ENCODE peak calls at places on chromosome 17, in nine cellular contexts. O is colonic mucosa, Y is H9, L is tibial artery, G is A549, H is left ventricle myocardium inferior, J is uterus, V is OCI-LY7, N is body of pancreas. M is an unnamed sample.

GRCh38 chr17:69713815-69714214 is 299.3 kb downstream of the MAP2K6 start:
- DNase-seq in O (no peak), L (no peak), V (no peak), J (no peak), N (no peak), G (no peak), Y (no peak), H (no peak), M (no peak)

GRCh38 chr17:74493381-74493833 is 27.0 kb downstream of the CD300A start:
- DNase-seq in J (peak; percentile 49), N (peak; percentile 74), H (peak; percentile 62), L (peak; percentile 76), G (peak; percentile 86), V (peak; percentile 80), O (peak; percentile 78), Y (peak; percentile 89), M (no peak)

GRCh38 chr17:5424909-5425308 is 4.9 kb downstream of the RPAIN start:
- DNase-seq in O (no peak), L (no peak), H (no peak), N (no peak), J (no peak), V (no peak), G (no peak), Y (no peak), M (no peak)

GRCh38 chr17:31369266-31369665 is 22.2 kb upstream of the RAB11FIP4 start:
- DNase-seq in H (no peak), O (no peak), J (no peak), N (no peak), L (no peak), Y (no peak), G (no peak), V (no peak), M (no peak)

GRCh38 chr17:5780476-5780875 is 196.2 kb upstream of the NLRP1 start:
- DNase-seq in H (no peak), V (no peak), L (no peak), Y (no peak), G (no peak), J (no peak), N (no peak), O (no peak), M (no peak)

GRCh38 chr17:50117202-50118040 is 12.5 kb downstream of the SAMD14 start:
- DNase-seq in O (peak; percentile 49), N (peak; percentile 67), L (peak; percentile 75), V (peak; percentile 38), Y (peak; percentile 90), G (peak; percentile 78), J (peak; percentile 72), H (no peak), M (no peak)

GRCh38 chr17:42819939-42820535 is 4.0 kb downstream of the BECN1 start:
- DNase-seq in N (peak; percentile 67), L (no peak), G (peak; percentile 85), J (no peak), Y (peak; percentile 89), V (peak; percentile 80), O (peak; percentile 55), H (peak; percentile 40), M (no peak)

GRCh38 chr17:61551255-61551742 is 39.7 kb downstream of the NACA2 start:
- DNase-seq in J (no peak), G (peak; percentile 77), L (no peak), H (no peak), V (peak; percentile 58), N (no peak), O (no peak), Y (no peak), M (no peak)

GRCh38 chr17:60573139-60573975 is 26.6 kb upstream of the PPM1D start:
- DNase-seq in V (no peak), O (no peak), H (no peak), J (no peak), G (no peak), Y (no peak), N (no peak), L (no peak), M (no peak)

GRCh38 chr17:21528031-21528684 is 152.0 kb downstream of the KCNJ12 start:
- DNase-seq in H (no peak), N (no peak), Y (no peak), L (no peak), V (no peak), G (no peak), O (no peak), J (no peak), M (no peak)

GRCh38 chr17:49450735-49451134 is 36.1 kb upstream of the PHB1 start:
- DNase-seq in V (peak; percentile 34), H (no peak), J (no peak), L (no peak), O (no peak), G (no peak), Y (no peak), N (no peak), M (no peak)

GRCh38 chr17:50890675-50891516 is 24.7 kb upstream of the TOB1 start:
- DNase-seq in O (no peak), Y (no peak), N (no peak), J (no peak), L (no peak), G (peak; percentile 55), H (no peak), V (no peak), M (no peak)

GRCh38 chr17:489758-490329 is 137.2 kb upstream of the RPH3AL start:
- DNase-seq in V (peak; percentile 69), N (peak; percentile 23), H (no peak), O (peak; percentile 32), Y (peak; percentile 62), J (peak; percentile 41), L (no peak), G (peak; percentile 58), M (no peak)

GRCh38 chr17:71699907-71700306 is 420.9 kb upstream of the SOX9 start:
- DNase-seq in J (no peak), Y (no peak), V (no peak), G (no peak), N (no peak), H (no peak), O (no peak), L (no peak), M (no peak)

GRCh38 chr17:40490982-40491381 is 10.4 kb downstream of the TNS4 start:
- DNase-seq in G (no peak), J (no peak), H (no peak), L (no peak), N (no peak), O (no peak), V (no peak), Y (no peak), M (no peak)
- H3K4me1 ChIP-seq in G (peaks cover 98% of the 10 kb centered on the region), J (no peaks in the 10 kb centered on the region), H (no peaks in the 10 kb centered on the region), L (no peaks in the 10 kb centered on the region), N (peaks cover 14% of the 10 kb centered on the region), O (peaks cover 10% of the 10 kb centered on the region), V (peaks cover 26% of the 10 kb centered on the region), Y (peaks cover 6% of the 10 kb centered on the region), M (peaks cover 6% of the 10 kb centered on the region)

GRCh38 chr17:29042026-29042678 is 789 bp upstream of the PIPOX start:
- DNase-seq in Y (no peak), H (no peak), O (no peak), N (no peak), V (no peak), L (no peak), G (no peak), J (no peak), M (no peak)

GRCh38 chr17:29045026-29045425 is 2.1 kb downstream of the PIPOX start:
- DNase-seq in O (no peak), J (no peak), L (no peak), N (no peak), Y (no peak), H (no peak), G (no peak), V (no peak), M (no peak)

GRCh38 chr17:29041091-29041490 is 1.9 kb upstream of the PIPOX start:
- DNase-seq in O (no peak), N (no peak), H (no peak), Y (no peak), L (no peak), V (no peak), G (no peak), J (no peak), M (no peak)

GRCh38 chr17:29043539-29044165 is 711 bp downstream of the PIPOX start:
- DNase-seq in Y (no peak), L (no peak), V (no peak), N (no peak), O (no peak), J (no peak), G (no peak), H (no peak), M (no peak)

GRCh38 chr17:29042679-29043538 is at the start of gene PIPOX:
- DNase-seq in J (no peak), G (no peak), N (peak; percentile 22), Y (peak; percentile 96), V (peak; percentile 54), L (no peak), O (no peak), H (no peak), M (no peak)
- TF ChIP-seq CTCF in J (no peak), G (no peak), N (no peak), Y (peak; percentile 66), V (no peak), L (no peak), O (no peak), H (no peak), M (no peak)

GRCh38 chr17:38749222-38750043 is 1.3 kb upstream of the PCGF2 start:
- DNase-seq in V (no peak), N (peak; percentile 64), Y (peak; percentile 93), H (peak; percentile 92), J (peak; percentile 91), G (peak; percentile 65), L (peak; percentile 92), O (peak; percentile 93), M (peak; percentile 47)

GRCh38 chr17:38750044-38750311 is 1.8 kb upstream of the PCGF2 start:
- DNase-seq in H (no peak), O (no peak), G (no peak), N (no peak), L (no peak), Y (no peak), V (no peak), J (no peak), M (no peak)

GRCh38 chr17:38746893-38747384 is 1.2 kb downstream of the PCGF2 start:
- DNase-seq in Y (no peak), V (peak; percentile 64), O (peak; percentile 40), G (no peak), J (no peak), L (no peak), N (no peak), H (no peak), M (no peak)

GRCh38 chr17:38747385-38748328 is 479 bp downstream of the PCGF2 start:
- DNase-seq in N (no peak), G (no peak), L (no peak), J (peak; percentile 68), O (peak; percentile 71), V (peak; percentile 70), H (peak; percentile 64), Y (no peak), M (no peak)

GRCh38 chr17:38748329-38749221 is at the start of gene PCGF2:
- DNase-seq in J (peak; percentile 94), Y (peak; percentile 98), V (peak; percentile 66), O (peak; percentile 95), H (peak; percentile 94), L (peak; percentile 94), N (peak; percentile 82), G (peak; percentile 89), M (peak; percentile 94)
- H3K4me1 ChIP-seq in J (peaks cover 14% of the 10 kb centered on the region), Y (peaks cover 5% of the 10 kb centered on the region), V (peaks cover 60% of the 10 kb centered on the region), O (peaks cover 12% of the 10 kb centered on the region), H (peaks cover 91% of the 10 kb centered on the region), L (peaks cover 49% of the 10 kb centered on the region), N (peaks cover 65% of the 10 kb centered on the region), G (peaks cover 39% of the 10 kb centered on the region), M (peaks cover 19% of the 10 kb centered on the region)

DNA sequence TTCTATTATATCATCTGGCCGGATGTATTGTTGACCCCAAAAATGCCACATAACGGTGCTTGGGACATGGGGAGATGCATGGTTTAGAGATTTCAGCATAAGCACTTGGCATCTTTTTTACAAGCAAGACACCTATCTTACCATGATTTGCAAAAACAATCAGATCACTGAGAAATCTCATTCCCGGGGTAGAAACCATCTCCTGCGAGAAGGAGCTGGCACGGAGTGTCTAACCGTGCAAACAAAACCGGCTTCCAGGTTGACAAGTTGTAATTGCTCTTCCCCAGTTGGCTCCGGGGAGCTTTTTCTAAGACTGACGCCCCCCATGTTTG is 1.0 kb downstream of the SLC16A6 start:
- DNase-seq in N (no peak), J (no peak), Y (no peak), H (no peak), L (no peak), G (no peak), V (no peak), O (no peak), M (no peak)
- TF ChIP-seq CTCF in N (no peak), J (no peak), Y (no peak), H (no peak), L (no peak), G (no peak), V (peak; percentile 42), O (no peak), M (no peak)